ENCODE peak calls at places on chromosomes 16 and 17, in six cellular contexts. One of them, this sample, is unnamed.

GRCh38 chr16:81451753-81452680 is 7.4 kb downstream of the CMIP start:
- DNase-seq in fibroblast of mammary gland: no peak
- DNase-seq in T-helper 9 cell: no peak
- DNase-seq in GDM1: no peak
- DNase-seq in H54: no peak
- DNase-seq in lower leg skin: peak; percentile 42
- DNase-seq in this sample: no peak

GRCh38 chr16:86305440-86305839 is 204.9 kb upstream of the FOXF1 start:
- DNase-seq in T-helper 9 cell: no peak
- DNase-seq in GDM1: no peak
- DNase-seq in H54: no peak
- DNase-seq in lower leg skin: no peak
- DNase-seq in fibroblast of mammary gland: no peak
- DNase-seq in this sample: no peak

GRCh38 chr16:50335198-50335958 is 33.4 kb downstream of the BRD7 start:
- DNase-seq in T-helper 9 cell: no peak
- DNase-seq in fibroblast of mammary gland: peak; percentile 24
- DNase-seq in GDM1: no peak
- DNase-seq in lower leg skin: no peak
- DNase-seq in H54: no peak
- DNase-seq in this sample: peak; percentile 25

GRCh38 chr17:48992433-48992832 is 4.8 kb upstream of the IGF2BP1 start:
- DNase-seq in lower leg skin: no peak
- DNase-seq in fibroblast of mammary gland: no peak
- DNase-seq in T-helper 9 cell: no peak
- DNase-seq in GDM1: no peak
- DNase-seq in H54: no peak
- DNase-seq in this sample: no peak

GRCh38 chr17:4365628-4366311 is 705 bp downstream of the UBE2G1 start:
- DNase-seq in H54: peak; percentile 22
- DNase-seq in GDM1: no peak
- DNase-seq in lower leg skin: no peak
- DNase-seq in fibroblast of mammary gland: no peak
- DNase-seq in T-helper 9 cell: peak; percentile 25
- DNase-seq in this sample: peak; percentile 19

GRCh38 chr17:9239260-9239820 is 218.0 kb downstream of the NTN1 start:
- DNase-seq in fibroblast of mammary gland: no peak
- DNase-seq in GDM1: no peak
- DNase-seq in H54: no peak
- DNase-seq in lower leg skin: no peak
- DNase-seq in T-helper 9 cell: no peak
- DNase-seq in this sample: no peak

GRCh38 chr17:75485688-75486087 is 29.3 kb downstream of the TMEM94 start:
- DNase-seq in GDM1: no peak
- DNase-seq in fibroblast of mammary gland: no peak
- DNase-seq in T-helper 9 cell: no peak
- DNase-seq in lower leg skin: no peak
- DNase-seq in H54: no peak
- DNase-seq in this sample: no peak

GRCh38 chr17:43453331-43453812 is 30.4 kb upstream of the DHX8 start:
- DNase-seq in fibroblast of mammary gland: no peak
- DNase-seq in T-helper 9 cell: no peak
- DNase-seq in lower leg skin: no peak
- DNase-seq in H54: no peak
- DNase-seq in GDM1: no peak
- DNase-seq in this sample: no peak

GRCh38 chr17:56808503-56808902 is 25.2 kb downstream of the C17orf67 start:
- DNase-seq in T-helper 9 cell: no peak
- DNase-seq in GDM1: no peak
- DNase-seq in H54: no peak
- DNase-seq in lower leg skin: no peak
- DNase-seq in fibroblast of mammary gland: no peak
- DNase-seq in this sample: no peak

GRCh38 chr16:87931504-87931903 is 4.8 kb downstream of the CA5A start:
- DNase-seq in H54: no peak
- DNase-seq in lower leg skin: no peak
- DNase-seq in GDM1: peak; percentile 56
- DNase-seq in fibroblast of mammary gland: no peak
- DNase-seq in T-helper 9 cell: no peak
- DNase-seq in this sample: no peak

GRCh38 chr17:82528484-82529265 is 9.1 kb downstream of the FOXK2 start:
- DNase-seq in lower leg skin: peak; percentile 67
- DNase-seq in T-helper 9 cell: no peak
- DNase-seq in H54: peak; percentile 61
- DNase-seq in fibroblast of mammary gland: peak; percentile 60
- DNase-seq in GDM1: no peak
- DNase-seq in this sample: peak; percentile 71